ENCODE peak calls at places on chromosomes 11 and 22, in six cellular contexts. K, H, O, S, B and M are unnamed samples.

GRCh38 chr22:29692327-29692640 is 27.5 kb upstream of the CABP7 start:
- DNase-seq in K (no peak), H (no peak), O (no peak), S (no peak), B (no peak), M (no peak)

GRCh38 chr11:70299636-70300035 is 29.1 kb downstream of the PPFIA1 start:
- DNase-seq in K (no peak), H (no peak), O (no peak), S (no peak), B (no peak), M (no peak)

GRCh38 chr11:92948116-92948515 is 21.3 kb upstream of the MTNR1B start:
- DNase-seq in K (no peak), H (no peak), O (no peak), S (no peak), B (no peak), M (no peak)

GRCh38 chr11:21115999-21116398 is 446.6 kb downstream of the NELL1 start:
- DNase-seq in K (no peak), H (no peak), O (no peak), S (no peak), B (no peak), M (no peak)

GRCh38 chr11:118439656-118440055 is 3.4 kb downstream of the KMT2A start:
- DNase-seq in K (no peak), H (no peak), O (no peak), S (no peak), B (no peak), M (no peak)

GRCh38 chr11:959027-959426 is 33.4 kb downstream of the AP2A2 start:
- DNase-seq in K (no peak), H (no peak), O (no peak), S (no peak), B (no peak), M (no peak)

GRCh38 chr11:26946209-26946828 is 47.6 kb upstream of the FIBIN start:
- DNase-seq in K (no peak), H (peak; percentile 68), O (no peak), S (no peak), B (no peak), M (peak; percentile 69)

GRCh38 chr11:13434247-13435205 is 28.5 kb downstream of the BTBD10 start:
- DNase-seq in K (no peak), H (peak; percentile 30), O (peak; percentile 90), S (no peak), B (no peak), M (peak; percentile 12)

GRCh38 chr11:48103621-48104561 is 112.7 kb upstream of the OR4B1 start:
- DNase-seq in K (no peak), H (no peak), O (no peak), S (no peak), B (no peak), M (peak; percentile 13)

GRCh38 chr11:59173964-59174663 is 2.2 kb downstream of the DTX4 start:
- DNase-seq in K (no peak), H (peak; percentile 64), O (peak; percentile 92), S (no peak), B (peak; percentile 86), M (peak; percentile 59)

GRCh38 chr22:30453731-30454510 is 17.9 kb downstream of the SEC14L3 start:
- DNase-seq in K (no peak), H (peak; percentile 12), O (peak; percentile 48), S (no peak), B (no peak), M (no peak)

GRCh38 chr11:65116370-65117205 is 913 bp downstream of the ZNHIT2 start:
- DNase-seq in K (no peak), H (peak; percentile 64), O (peak; percentile 52), S (no peak), B (peak; percentile 86), M (peak; percentile 72)

GRCh38 chr22:25702046-25702445 is 39.9 kb upstream of the MYO18B start:
- DNase-seq in K (no peak), H (peak; percentile 32), O (no peak), S (no peak), B (no peak), M (peak; percentile 29)

GRCh38 chr11:69055212-69055586 is 6.5 kb downstream of the TPCN2 start:
- DNase-seq in K (no peak), H (no peak), O (no peak), S (no peak), B (no peak), M (no peak)

GRCh38 chr11:112320668-112321067 is 60.0 kb upstream of the PLET1 start:
- DNase-seq in K (no peak), H (peak; percentile 90), O (no peak), S (no peak), B (no peak), M (peak; percentile 89)

GRCh38 chr11:27287205-27287604 is 75.8 kb downstream of the CCDC34 start:
- DNase-seq in K (no peak), H (no peak), O (no peak), S (no peak), B (no peak), M (no peak)

GRCh38 chr22:40524392-40525249 is 111.9 kb downstream of the MRTFA start:
- DNase-seq in K (no peak), H (no peak), O (no peak), S (no peak), B (peak; percentile 72), M (peak; percentile 54)

GRCh38 chr11:15875934-15876333 is 480.4 kb downstream of the SOX6 start:
- DNase-seq in K (no peak), H (no peak), O (peak; percentile 83), S (no peak), B (no peak), M (no peak)

GRCh38 chr22:31286360-31287255 is 5.7 kb downstream of the PIK3IP1 start:
- DNase-seq in K (no peak), H (peak; percentile 30), O (no peak), S (no peak), B (no peak), M (no peak)

GRCh38 chr22:27918351-27919221 is 470 bp downstream of the PITPNB start:
- DNase-seq in K (no peak), H (peak; percentile 71), O (peak; percentile 80), S (peak; percentile 35), B (peak; percentile 57), M (peak; percentile 45)

GRCh38 chr22:40668611-40669390 is 10.5 kb upstream of the MCHR1 start:
- DNase-seq in K (no peak), H (peak; percentile 95), O (peak; percentile 72), S (no peak), B (peak; percentile 66), M (peak; percentile 89)

GRCh38 chr11:114132427-114132826 is 72.9 kb downstream of the ZBTB16 start:
- DNase-seq in K (no peak), H (no peak), O (peak; percentile 23), S (no peak), B (no peak), M (no peak)

GRCh38 chr11:34650528-34650927 is 29.6 kb downstream of the EHF start:
- DNase-seq in K (no peak), H (no peak), O (no peak), S (no peak), B (no peak), M (peak; percentile 22)

GRCh38 chr11:2077061-2077802 is 62.0 kb downstream of the IGF2 start:
- DNase-seq in K (no peak), H (peak; percentile 90), O (no peak), S (no peak), B (peak; percentile 9), M (peak; percentile 65)

GRCh38 chr22:44532466-44533025 is 34.5 kb upstream of the RTL6 start:
- DNase-seq in K (no peak), H (no peak), O (no peak), S (no peak), B (no peak), M (no peak)

DNA sequence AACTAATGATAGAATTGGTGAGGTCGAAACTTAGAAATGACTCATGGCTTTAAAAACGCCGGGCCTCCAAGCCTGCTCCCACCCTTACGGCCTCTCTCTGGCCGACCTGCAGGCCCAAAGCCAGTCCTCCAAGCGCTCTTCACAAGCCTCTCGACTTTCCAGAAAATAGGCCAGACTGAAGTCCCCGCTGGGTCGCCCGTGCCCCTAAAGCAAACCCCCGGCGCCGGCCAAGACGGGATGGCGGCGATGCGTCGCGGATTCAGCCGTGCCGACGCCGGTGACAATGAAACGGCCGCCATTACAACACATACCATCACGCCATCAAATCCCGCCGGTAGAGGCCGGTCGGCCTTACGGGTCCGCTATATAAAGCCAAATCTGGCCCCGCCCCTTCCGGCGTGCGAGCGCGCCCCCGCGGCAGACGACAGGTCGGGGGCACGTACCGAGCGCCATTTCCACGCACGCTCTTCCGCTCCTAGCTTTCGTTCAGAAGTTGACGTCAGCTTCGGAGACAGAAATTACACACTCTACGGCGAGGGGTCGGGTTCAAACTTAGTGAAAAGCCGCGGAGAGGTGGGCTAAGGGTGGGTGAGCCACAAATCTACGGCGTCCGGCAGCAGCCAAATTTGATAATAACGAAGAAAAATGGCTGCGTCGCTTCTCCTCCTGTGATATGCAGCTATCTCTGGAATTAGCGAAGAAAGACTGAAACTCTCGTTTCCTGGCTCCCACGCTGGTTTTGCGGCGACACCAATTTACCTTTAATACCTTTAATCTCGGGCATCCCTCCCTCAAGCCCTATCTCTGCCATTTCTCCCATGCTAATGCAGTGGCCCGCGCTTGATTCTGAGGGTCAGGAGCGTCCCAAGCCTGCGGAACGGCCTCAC is at the start of gene RPL3:
- DNase-seq in K (peak; percentile 90), H (peak; percentile 98), O (peak; percentile 99), S (peak; percentile 97), B (peak; percentile 95), M (peak; percentile 99)
- H3K4ac ChIP-seq in K (peak within 1 kb of the TSS; percentile 55), H (peak within 1 kb of the TSS; percentile 81), O (peak within 1 kb of the TSS; percentile 83), S (no peak within 1 kb of the TSS), B (peak within 1 kb of the TSS; percentile 97), M (peak within 1 kb of the TSS; percentile 98)

DNA sequence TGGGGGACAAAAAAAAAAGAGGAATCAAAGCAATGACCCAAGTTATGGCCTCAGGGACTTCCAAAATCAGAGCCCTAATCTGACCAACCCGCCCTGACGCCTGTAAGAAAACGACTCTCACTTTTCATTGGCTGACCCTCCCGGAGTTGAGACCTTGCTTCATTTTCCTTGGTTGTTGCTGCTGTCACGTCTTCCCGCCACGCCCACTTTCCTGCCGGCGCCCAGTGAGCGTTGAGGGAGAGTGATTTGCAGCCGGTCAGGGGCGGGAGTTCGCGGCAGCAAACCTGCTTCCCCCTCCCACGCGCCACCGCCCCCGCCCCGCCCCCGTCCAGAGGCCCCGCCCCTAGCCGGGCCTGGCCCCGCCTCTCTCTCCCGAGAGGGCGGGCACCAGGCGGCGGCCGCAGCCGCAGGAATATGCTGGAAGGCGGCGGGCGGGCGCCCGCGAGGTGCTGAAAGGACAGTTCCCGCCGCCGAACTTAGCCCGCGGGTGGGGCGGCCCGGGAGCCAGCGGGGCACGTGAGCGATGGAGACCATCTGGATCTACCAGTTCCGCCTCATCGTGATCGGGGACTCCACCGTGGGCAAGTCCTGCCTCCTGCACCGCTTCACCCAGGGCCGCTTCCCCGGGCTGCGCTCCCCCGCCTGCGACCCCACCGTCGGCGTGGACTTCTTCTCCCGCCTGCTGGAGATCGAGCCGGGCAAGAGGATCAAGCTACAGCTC is at the start of gene RAB39A:
- DNase-seq in K (peak; percentile 95), H (peak; percentile 94), O (peak; percentile 99), S (peak; percentile 95), B (peak; percentile 96), M (peak; percentile 79)
- H3K23ac ChIP-seq in K (no peak within 1 kb of the TSS), H (no peak within 1 kb of the TSS), O (peak within 1 kb of the TSS; percentile 48), S (peak within 1 kb of the TSS; percentile 55), B (no peak within 1 kb of the TSS), M (no peak within 1 kb of the TSS)

GRCh38 chr11:17720796-17721171 is 1.4 kb downstream of the MYOD1 start:
- DNase-seq in K (no peak), H (no peak), O (peak; percentile 35), S (no peak), B (no peak), M (no peak)
- H3K4me3 ChIP-seq in K (peak overlapping the region; percentile 23), H (no peak overlapping the region), O (no peak overlapping the region), S (peak overlapping the region; percentile 68), B (no peak overlapping the region), M (no peak overlapping the region)

DNA sequence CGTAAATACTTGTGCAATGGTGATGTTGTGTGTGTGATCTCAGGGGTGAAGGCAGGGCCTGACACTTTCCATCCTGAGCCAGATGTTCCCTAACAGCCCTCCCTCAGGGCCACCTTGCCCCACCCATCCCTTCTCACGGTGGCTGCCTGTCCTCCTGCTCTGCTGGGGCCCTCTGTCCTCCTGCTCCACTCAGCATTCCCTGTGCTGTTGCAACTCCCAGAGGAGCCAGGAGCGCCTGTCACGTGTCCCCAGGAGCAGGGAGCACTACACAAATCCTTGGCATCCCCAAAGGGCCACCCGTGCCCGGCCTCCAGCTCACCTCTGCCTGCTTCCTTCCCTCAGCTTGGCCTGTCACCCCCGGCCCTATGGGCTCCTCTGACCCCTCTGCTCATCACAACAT is 10.2 kb upstream of the CSNK1E start:
- DNase-seq in K (no peak), H (no peak), O (no peak), S (no peak), B (no peak), M (no peak)
- H3K4ac ChIP-seq in K (peak overlapping the region; percentile 36), H (peak overlapping the region; percentile 42), O (no peak overlapping the region), S (no peak overlapping the region), B (no peak overlapping the region), M (peak overlapping the region; percentile 38)